ENCODE peak calls at places on chromosomes 4 and X, in five cellular contexts. One of them, this sample, is unnamed.

GRCh38 chrX:130086414-130087207 is 23.7 kb downstream of the ELF4 start:
- DNase-seq in posterior vena cava: no peak
- DNase-seq in small intestine: peak; percentile 45
- DNase-seq in upper lobe of left lung: no peak
- DNase-seq in cardiac fibroblast: no peak
- DNase-seq in this sample: no peak

GRCh38 chr4:183356173-183356825 is 34.1 kb upstream of the CLDN24 start:
- DNase-seq in posterior vena cava: peak; percentile 76
- DNase-seq in small intestine: no peak
- DNase-seq in upper lobe of left lung: peak; percentile 57
- DNase-seq in cardiac fibroblast: no peak
- DNase-seq in this sample: no peak

GRCh38 chr4:40621592-40622512 is 7.8 kb downstream of the RBM47 start:
- DNase-seq in posterior vena cava: peak; percentile 93
- DNase-seq in small intestine: peak; percentile 65
- DNase-seq in upper lobe of left lung: no peak
- DNase-seq in cardiac fibroblast: peak; percentile 99
- DNase-seq in this sample: no peak

GRCh38 chr4:79684516-79684915 is 276.5 kb upstream of the GK2 start:
- DNase-seq in posterior vena cava: no peak
- DNase-seq in small intestine: no peak
- DNase-seq in upper lobe of left lung: no peak
- DNase-seq in cardiac fibroblast: no peak
- DNase-seq in this sample: no peak

GRCh38 chrX:104335765-104336164 is 81.0 kb upstream of the ESX1 start:
- DNase-seq in posterior vena cava: no peak
- DNase-seq in small intestine: no peak
- DNase-seq in upper lobe of left lung: no peak
- DNase-seq in cardiac fibroblast: peak; percentile 86
- DNase-seq in this sample: no peak

GRCh38 chr4:85370400-85371032 is 104.4 kb upstream of the ARHGAP24 start:
- DNase-seq in posterior vena cava: no peak
- DNase-seq in small intestine: peak; percentile 35
- DNase-seq in upper lobe of left lung: no peak
- DNase-seq in cardiac fibroblast: peak; percentile 67
- DNase-seq in this sample: no peak

GRCh38 chr4:74793757-74794340 is 474 bp downstream of the BTC start:
- DNase-seq in posterior vena cava: peak; percentile 84
- DNase-seq in small intestine: peak; percentile 92
- DNase-seq in upper lobe of left lung: peak; percentile 91
- DNase-seq in cardiac fibroblast: peak; percentile 23
- DNase-seq in this sample: peak; percentile 33

GRCh38 chr4:66475596-66475995 is 805.3 kb upstream of the EPHA5 start:
- DNase-seq in posterior vena cava: no peak
- DNase-seq in small intestine: no peak
- DNase-seq in upper lobe of left lung: no peak
- DNase-seq in cardiac fibroblast: peak; percentile 24
- DNase-seq in this sample: no peak

GRCh38 chr4:80309301-80310004 is 26.1 kb upstream of the CFAP299 start:
- DNase-seq in posterior vena cava: no peak
- DNase-seq in small intestine: no peak
- DNase-seq in upper lobe of left lung: no peak
- DNase-seq in cardiac fibroblast: peak; percentile 96
- DNase-seq in this sample: no peak

GRCh38 chr4:11497212-11497806 is 68.6 kb upstream of the HS3ST1 start:
- DNase-seq in posterior vena cava: no peak
- DNase-seq in small intestine: no peak
- DNase-seq in upper lobe of left lung: no peak
- DNase-seq in cardiac fibroblast: peak; percentile 35
- DNase-seq in this sample: no peak

GRCh38 chr4:107809236-107809635 is 15.5 kb upstream of the SGMS2 start:
- DNase-seq in posterior vena cava: no peak
- DNase-seq in small intestine: peak; percentile 87
- DNase-seq in upper lobe of left lung: no peak
- DNase-seq in cardiac fibroblast: no peak
- DNase-seq in this sample: no peak

GRCh38 chr4:101967697-101968346 is 177.3 kb downstream of the BANK1 start:
- DNase-seq in posterior vena cava: no peak
- DNase-seq in small intestine: no peak
- DNase-seq in upper lobe of left lung: no peak
- DNase-seq in cardiac fibroblast: no peak
- DNase-seq in this sample: no peak

GRCh38 chr4:33482773-33483172 is 2761.5 kb downstream of the ARAP2 start:
- DNase-seq in posterior vena cava: no peak
- DNase-seq in small intestine: peak; percentile 24
- DNase-seq in upper lobe of left lung: no peak
- DNase-seq in cardiac fibroblast: no peak
- DNase-seq in this sample: no peak

GRCh38 chrX:72105436-72105835 is 26.3 kb downstream of the RTL5 start:
- DNase-seq in posterior vena cava: no peak
- DNase-seq in small intestine: no peak
- DNase-seq in upper lobe of left lung: no peak
- DNase-seq in cardiac fibroblast: no peak
- DNase-seq in this sample: no peak

GRCh38 chr4:91961504-91961903 is 342.3 kb upstream of the GRID2 start:
- DNase-seq in posterior vena cava: no peak
- DNase-seq in small intestine: no peak
- DNase-seq in upper lobe of left lung: no peak
- DNase-seq in cardiac fibroblast: no peak
- DNase-seq in this sample: no peak

GRCh38 chr4:75916091-75916661 is 13.9 kb upstream of the PPEF2 start:
- DNase-seq in posterior vena cava: no peak
- DNase-seq in small intestine: peak; percentile 60
- DNase-seq in upper lobe of left lung: no peak
- DNase-seq in cardiac fibroblast: peak; percentile 63
- DNase-seq in this sample: no peak

GRCh38 chrX:38961936-38962335 is 160.7 kb downstream of the MID1IP1 start:
- DNase-seq in posterior vena cava: no peak
- DNase-seq in small intestine: no peak
- DNase-seq in upper lobe of left lung: no peak
- DNase-seq in cardiac fibroblast: no peak
- DNase-seq in this sample: no peak

GRCh38 chr4:1491630-1492457 is 85.6 kb upstream of the NKX1-1 start:
- DNase-seq in posterior vena cava: peak; percentile 68
- DNase-seq in small intestine: no peak
- DNase-seq in upper lobe of left lung: peak; percentile 50
- DNase-seq in cardiac fibroblast: no peak
- DNase-seq in this sample: no peak

GRCh38 chr4:139913995-139914394 is 240.0 kb downstream of the MAML3 start:
- DNase-seq in posterior vena cava: no peak
- DNase-seq in small intestine: no peak
- DNase-seq in upper lobe of left lung: no peak
- DNase-seq in cardiac fibroblast: peak; percentile 72
- DNase-seq in this sample: no peak

This sample was measured in mesothelial cell of epicardium.